ENCODE peak calls at places on chromosome 17, in nine cellular contexts. One of them, this sample, is unnamed.
A peak's percentile ranks its signal among the peaks of the same experiment; 100 is the strongest.

GRCh38 chr17:40321502-40322416 is 12.8 kb downstream of the RARA start:
- DNase-seq in astrocyte: no peak
- DNase-seq in CD8-positive, alpha-beta T cell: no peak
- DNase-seq in BJ: no peak
- DNase-seq in HFFc6: no peak
- DNase-seq in heart right ventricle: peak; percentile 75
- DNase-seq in GM20000: no peak
- DNase-seq in left ventricle myocardium inferior: peak; percentile 79
- DNase-seq in heart left ventricle: peak; percentile 84
- DNase-seq in this sample: no peak

GRCh38 chr17:9575381-9576072 is at the start of gene STX8:
- DNase-seq in astrocyte: peak; percentile 84
- DNase-seq in CD8-positive, alpha-beta T cell: peak; percentile 76
- DNase-seq in BJ: peak; percentile 31
- DNase-seq in HFFc6: peak; percentile 89
- DNase-seq in heart right ventricle: peak; percentile 93
- DNase-seq in GM20000: peak; percentile 80
- DNase-seq in left ventricle myocardium inferior: peak; percentile 94
- DNase-seq in heart left ventricle: peak; percentile 94
- DNase-seq in this sample: peak; percentile 79

GRCh38 chr17:13562271-13562800 is 39.4 kb downstream of the HS3ST3A1 start:
- DNase-seq in astrocyte: no peak
- DNase-seq in CD8-positive, alpha-beta T cell: no peak
- DNase-seq in BJ: no peak
- DNase-seq in HFFc6: peak; percentile 93
- DNase-seq in heart right ventricle: no peak
- DNase-seq in GM20000: no peak
- DNase-seq in left ventricle myocardium inferior: no peak
- DNase-seq in heart left ventricle: peak; percentile 54
- DNase-seq in this sample: no peak

GRCh38 chr17:30002088-30002487 is 60.7 kb downstream of the EFCAB5 start:
- DNase-seq in astrocyte: no peak
- DNase-seq in CD8-positive, alpha-beta T cell: no peak
- DNase-seq in BJ: no peak
- DNase-seq in HFFc6: no peak
- DNase-seq in heart right ventricle: no peak
- DNase-seq in GM20000: no peak
- DNase-seq in left ventricle myocardium inferior: no peak
- DNase-seq in heart left ventricle: no peak
- DNase-seq in this sample: no peak

GRCh38 chr17:28033972-28034714 is 8.3 kb upstream of the NLK start:
- DNase-seq in astrocyte: peak; percentile 92
- DNase-seq in CD8-positive, alpha-beta T cell: no peak
- DNase-seq in BJ: peak; percentile 60
- DNase-seq in HFFc6: peak; percentile 91
- DNase-seq in heart right ventricle: no peak
- DNase-seq in GM20000: no peak
- DNase-seq in left ventricle myocardium inferior: no peak
- DNase-seq in heart left ventricle: no peak
- DNase-seq in this sample: no peak

GRCh38 chr17:1087381-1088241 is 90.7 kb downstream of the TIMM22 start:
- DNase-seq in astrocyte: peak; percentile 46
- DNase-seq in CD8-positive, alpha-beta T cell: no peak
- DNase-seq in BJ: no peak
- DNase-seq in HFFc6: no peak
- DNase-seq in heart right ventricle: peak; percentile 74
- DNase-seq in GM20000: no peak
- DNase-seq in left ventricle myocardium inferior: peak; percentile 70
- DNase-seq in heart left ventricle: peak; percentile 87
- DNase-seq in this sample: peak; percentile 43

GRCh38 chr17:418421-418751 is 65.8 kb upstream of the RPH3AL start:
- DNase-seq in astrocyte: no peak
- DNase-seq in CD8-positive, alpha-beta T cell: peak; percentile 75
- DNase-seq in BJ: no peak
- DNase-seq in HFFc6: no peak
- DNase-seq in heart right ventricle: no peak
- DNase-seq in GM20000: no peak
- DNase-seq in left ventricle myocardium inferior: no peak
- DNase-seq in heart left ventricle: no peak
- DNase-seq in this sample: no peak

GRCh38 chr17:68771867-68772515 is 170.8 kb upstream of the FAM20A start:
- DNase-seq in astrocyte: peak; percentile 41
- DNase-seq in CD8-positive, alpha-beta T cell: no peak
- DNase-seq in BJ: peak; percentile 15
- DNase-seq in HFFc6: peak; percentile 51
- DNase-seq in heart right ventricle: no peak
- DNase-seq in GM20000: peak; percentile 39
- DNase-seq in left ventricle myocardium inferior: no peak
- DNase-seq in heart left ventricle: no peak
- DNase-seq in this sample: no peak

GRCh38 chr17:28406478-28406824 is 439 bp upstream of the SLC46A1 start:
- DNase-seq in astrocyte: no peak
- DNase-seq in CD8-positive, alpha-beta T cell: no peak
- DNase-seq in BJ: no peak
- DNase-seq in HFFc6: no peak
- DNase-seq in heart right ventricle: no peak
- DNase-seq in GM20000: no peak
- DNase-seq in left ventricle myocardium inferior: no peak
- DNase-seq in heart left ventricle: no peak
- DNase-seq in this sample: no peak

GRCh38 chr17:21275579-21276339 is 8.8 kb upstream of the MAP2K3 start:
- DNase-seq in astrocyte: peak; percentile 39
- DNase-seq in CD8-positive, alpha-beta T cell: peak; percentile 91
- DNase-seq in BJ: no peak
- DNase-seq in HFFc6: peak; percentile 81
- DNase-seq in heart right ventricle: peak; percentile 97
- DNase-seq in GM20000: peak; percentile 97
- DNase-seq in left ventricle myocardium inferior: peak; percentile 95
- DNase-seq in heart left ventricle: peak; percentile 95
- DNase-seq in this sample: peak; percentile 89

DNA sequence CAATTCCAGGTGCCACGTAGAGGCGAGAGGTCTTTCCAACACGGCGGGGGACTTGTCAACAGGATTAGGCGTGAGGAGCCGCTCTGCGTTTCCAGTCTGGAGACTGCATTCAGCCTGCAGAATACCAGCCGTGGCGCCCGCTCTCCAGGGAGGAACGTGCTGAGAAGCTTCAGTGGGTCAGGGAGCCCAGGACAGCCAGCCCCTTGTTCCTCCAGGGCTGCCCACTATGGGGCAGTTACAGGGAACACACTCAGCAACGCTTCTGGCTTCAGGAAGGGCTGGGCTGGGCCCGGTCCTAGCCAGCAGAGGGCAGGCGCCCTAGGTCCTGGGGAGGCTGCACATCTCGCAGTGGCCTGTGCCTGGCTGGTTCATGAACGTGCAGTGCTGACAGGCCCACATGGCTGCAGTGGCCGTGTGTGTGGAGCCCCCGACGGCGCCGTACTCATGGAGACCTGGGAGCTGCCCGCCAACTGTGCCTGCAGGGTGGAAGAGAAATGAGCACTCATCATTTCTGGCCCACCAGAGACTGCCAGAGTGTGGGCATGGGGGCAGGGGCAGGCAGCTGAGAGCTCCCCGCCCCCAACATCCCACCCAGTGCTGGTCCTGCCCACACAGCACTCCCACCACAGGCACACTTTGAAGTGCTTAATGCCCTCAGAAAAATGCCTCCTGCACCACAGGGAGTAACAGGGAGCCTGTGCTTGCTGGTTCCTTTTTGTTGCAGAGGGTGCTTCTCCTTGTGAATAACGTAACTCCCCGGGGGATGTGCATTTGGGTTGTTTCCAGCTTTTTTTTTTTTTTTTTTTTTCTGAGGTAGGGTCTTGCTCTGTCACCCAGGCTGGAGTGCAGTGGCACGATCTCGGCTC is 7.0 kb upstream of the FAAP100 start:
- DNase-seq in astrocyte: no peak
- DNase-seq in CD8-positive, alpha-beta T cell: no peak
- DNase-seq in BJ: no peak
- DNase-seq in HFFc6: no peak
- DNase-seq in heart right ventricle: peak; percentile 47
- DNase-seq in GM20000: no peak
- DNase-seq in left ventricle myocardium inferior: peak; percentile 52
- DNase-seq in heart left ventricle: peak; percentile 57
- DNase-seq in this sample: no peak
- TF ChIP-seq CTCF in astrocyte: peak; percentile 16
- TF ChIP-seq CTCF in CD8-positive, alpha-beta T cell: no peak
- TF ChIP-seq CTCF in BJ: peak; percentile 30
- TF ChIP-seq CTCF in HFFc6: peak; percentile 59
- TF ChIP-seq CTCF in heart right ventricle: peak; percentile 52
- TF ChIP-seq CTCF in GM20000: no peak
- TF ChIP-seq CTCF in left ventricle myocardium inferior: peak; percentile 60
- TF ChIP-seq CTCF in heart left ventricle: no peak
- TF ChIP-seq CTCF in this sample: peak; percentile 77

DNA sequence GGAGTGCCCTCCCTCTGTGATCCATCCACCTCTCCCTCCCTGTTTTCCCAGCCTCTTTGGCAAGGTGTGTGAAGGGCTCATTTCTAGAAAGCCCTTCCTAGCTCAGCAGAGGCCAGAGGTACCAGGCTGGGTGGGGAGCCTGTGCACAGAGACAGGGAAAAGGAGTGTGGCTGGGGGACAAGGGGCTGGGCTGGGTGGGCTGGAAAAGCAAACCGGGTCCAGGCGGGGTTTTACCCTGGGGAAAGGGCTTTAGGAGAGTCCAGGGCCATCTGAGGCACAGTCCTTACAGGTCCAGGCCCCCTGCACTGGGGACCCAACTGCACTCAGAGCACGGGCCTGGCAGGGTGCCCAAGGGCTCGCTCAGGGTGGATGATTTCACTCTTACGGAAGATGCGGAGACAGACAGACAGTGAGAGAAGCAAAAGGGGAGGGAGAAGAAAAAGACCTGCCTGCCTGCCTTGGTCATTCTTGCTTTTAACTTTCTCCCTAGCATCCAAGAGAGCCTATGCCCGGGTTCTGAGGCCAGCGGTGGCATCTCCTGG is 7.0 kb downstream of the CRHR1 start:
- DNase-seq in astrocyte: no peak
- DNase-seq in CD8-positive, alpha-beta T cell: no peak
- DNase-seq in BJ: no peak
- DNase-seq in HFFc6: no peak
- DNase-seq in heart right ventricle: no peak
- DNase-seq in GM20000: no peak
- DNase-seq in left ventricle myocardium inferior: no peak
- DNase-seq in heart left ventricle: no peak
- DNase-seq in this sample: no peak
- TF ChIP-seq CTCF in astrocyte: no peak
- TF ChIP-seq CTCF in CD8-positive, alpha-beta T cell: no peak
- TF ChIP-seq CTCF in BJ: no peak
- TF ChIP-seq CTCF in HFFc6: no peak
- TF ChIP-seq CTCF in heart right ventricle: no peak
- TF ChIP-seq CTCF in GM20000: no peak
- TF ChIP-seq CTCF in left ventricle myocardium inferior: no peak
- TF ChIP-seq CTCF in heart left ventricle: no peak
- TF ChIP-seq CTCF in this sample: no peak

GRCh38 chr17:67390006-67390645 is 13.0 kb downstream of the PITPNC1 start:
- DNase-seq in astrocyte: no peak
- DNase-seq in CD8-positive, alpha-beta T cell: no peak
- DNase-seq in BJ: no peak
- DNase-seq in HFFc6: no peak
- DNase-seq in heart right ventricle: no peak
- DNase-seq in GM20000: no peak
- DNase-seq in left ventricle myocardium inferior: no peak
- DNase-seq in heart left ventricle: no peak
- DNase-seq in this sample: no peak

GRCh38 chr17:67393809-67394418 is 16.8 kb downstream of the PITPNC1 start:
- DNase-seq in astrocyte: no peak
- DNase-seq in CD8-positive, alpha-beta T cell: no peak
- DNase-seq in BJ: no peak
- DNase-seq in HFFc6: no peak
- DNase-seq in heart right ventricle: no peak
- DNase-seq in GM20000: no peak
- DNase-seq in left ventricle myocardium inferior: no peak
- DNase-seq in heart left ventricle: no peak
- DNase-seq in this sample: no peak

GRCh38 chr17:67388986-67389385 is 11.9 kb downstream of the PITPNC1 start:
- DNase-seq in astrocyte: no peak
- DNase-seq in CD8-positive, alpha-beta T cell: no peak
- DNase-seq in BJ: no peak
- DNase-seq in HFFc6: no peak
- DNase-seq in heart right ventricle: no peak
- DNase-seq in GM20000: no peak
- DNase-seq in left ventricle myocardium inferior: no peak
- DNase-seq in heart left ventricle: no peak
- DNase-seq in this sample: no peak

GRCh38 chr17:67392111-67392510 is 15.0 kb downstream of the PITPNC1 start:
- DNase-seq in astrocyte: no peak
- DNase-seq in CD8-positive, alpha-beta T cell: no peak
- DNase-seq in BJ: no peak
- DNase-seq in HFFc6: no peak
- DNase-seq in heart right ventricle: no peak
- DNase-seq in GM20000: no peak
- DNase-seq in left ventricle myocardium inferior: no peak
- DNase-seq in heart left ventricle: no peak
- DNase-seq in this sample: no peak

DNA sequence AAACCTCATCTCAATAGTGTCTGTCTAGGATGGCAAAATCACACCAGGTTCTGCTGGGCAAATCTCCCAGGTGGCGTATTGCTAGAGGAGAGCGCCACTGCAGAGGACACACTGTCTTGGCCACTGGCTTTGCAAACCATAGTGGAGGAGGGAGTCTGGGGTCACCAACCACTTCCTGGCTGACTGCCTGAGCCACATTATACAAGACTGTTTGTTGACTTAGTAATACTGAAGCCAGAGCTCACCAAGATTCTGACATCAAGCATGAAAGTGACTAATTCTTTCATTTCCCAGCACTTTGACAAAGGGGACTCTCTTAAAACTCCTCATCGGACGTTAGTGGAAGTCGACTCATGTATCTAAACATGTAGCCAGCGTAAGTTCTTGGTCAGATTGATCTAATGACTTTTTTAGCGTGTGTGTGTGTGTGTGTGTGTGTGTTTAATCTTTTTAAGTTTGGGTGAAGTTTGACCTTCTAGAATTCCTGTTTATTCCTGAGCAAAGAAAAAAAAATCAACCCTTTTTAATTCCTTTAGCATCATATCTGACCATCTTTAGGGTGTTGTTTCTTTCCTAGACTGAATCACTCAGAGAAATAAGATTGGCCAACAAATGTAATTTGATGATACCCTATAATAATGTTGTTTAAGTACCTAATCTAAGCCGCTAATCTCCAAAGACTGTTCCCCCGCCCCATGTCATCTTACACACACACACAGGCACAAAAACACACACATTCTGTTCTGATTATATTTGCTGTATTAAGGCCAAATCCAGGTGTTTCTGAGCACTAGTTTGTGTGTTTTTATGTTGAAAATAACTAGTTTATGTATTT is 13.8 kb downstream of the PITPNC1 start:
- DNase-seq in astrocyte: peak; percentile 99
- DNase-seq in CD8-positive, alpha-beta T cell: peak; percentile 69
- DNase-seq in BJ: peak; percentile 90
- DNase-seq in HFFc6: peak; percentile 93
- DNase-seq in heart right ventricle: no peak
- DNase-seq in GM20000: peak; percentile 79
- DNase-seq in left ventricle myocardium inferior: no peak
- DNase-seq in heart left ventricle: peak; percentile 57
- DNase-seq in this sample: no peak
- TF ChIP-seq CTCF in astrocyte: no peak
- TF ChIP-seq CTCF in CD8-positive, alpha-beta T cell: no peak
- TF ChIP-seq CTCF in BJ: no peak
- TF ChIP-seq CTCF in HFFc6: peak; percentile 25
- TF ChIP-seq CTCF in heart right ventricle: no peak
- TF ChIP-seq CTCF in GM20000: no peak
- TF ChIP-seq CTCF in left ventricle myocardium inferior: no peak
- TF ChIP-seq CTCF in heart left ventricle: no peak
- TF ChIP-seq CTCF in this sample: no peak

GRCh38 chr17:38430822-38431221 is 2.6 kb downstream of the ARHGAP23 start:
- DNase-seq in astrocyte: no peak
- DNase-seq in CD8-positive, alpha-beta T cell: no peak
- DNase-seq in BJ: no peak
- DNase-seq in HFFc6: no peak
- DNase-seq in heart right ventricle: no peak
- DNase-seq in GM20000: no peak
- DNase-seq in left ventricle myocardium inferior: no peak
- DNase-seq in heart left ventricle: no peak
- DNase-seq in this sample: no peak
- TF ChIP-seq CTCF in astrocyte: no peak
- TF ChIP-seq CTCF in CD8-positive, alpha-beta T cell: no peak
- TF ChIP-seq CTCF in BJ: no peak
- TF ChIP-seq CTCF in HFFc6: no peak
- TF ChIP-seq CTCF in heart right ventricle: no peak
- TF ChIP-seq CTCF in GM20000: no peak
- TF ChIP-seq CTCF in left ventricle myocardium inferior: no peak
- TF ChIP-seq CTCF in heart left ventricle: no peak
- TF ChIP-seq CTCF in this sample: no peak

This sample was measured in CD14-positive monocyte.